ENCODE peak calls at places on chromosomes 7 and 10, in nine cellular contexts. F is B cell, P is HFF-Myc, B is breast epithelium, U is cardiac fibroblast, G is upper lobe of right lung, R is heart right ventricle, X is omental fat pad, W is left ventricle myocardium inferior. L is an unnamed sample.
A peak's percentile ranks its signal among the peaks of the same experiment; 100 is the strongest.

GRCh38 chr7:117274951-117275350 is 47.9 kb downstream of the WNT2 start:
- DNase-seq in F (no peak), P (no peak), B (no peak), U (no peak), G (no peak), R (no peak), X (no peak), W (no peak), L (no peak)

GRCh38 chr10:42650374-42650773 is 12.0 kb upstream of the ZNF33B start:
- DNase-seq in F (no peak), P (no peak), B (no peak), U (no peak), G (no peak), R (no peak), X (no peak), W (no peak), L (no peak)

GRCh38 chr7:18552311-18552916 is 56.9 kb downstream of the HDAC9 start:
- DNase-seq in F (no peak), P (no peak), B (no peak), U (no peak), G (no peak), R (no peak), X (no peak), W (no peak), L (no peak)

GRCh38 chr7:22361795-22362194 is 4.8 kb upstream of the RAPGEF5 start:
- DNase-seq in F (no peak), P (no peak), B (peak; percentile 82), U (peak; percentile 42), G (no peak), R (no peak), X (no peak), W (no peak), L (peak; percentile 3)

GRCh38 chr7:42454006-42454405 is 217.0 kb upstream of the GLI3 start:
- DNase-seq in F (no peak), P (peak; percentile 44), B (no peak), U (no peak), G (no peak), R (no peak), X (no peak), W (no peak), L (no peak)

GRCh38 chr7:100396421-100396982 is 23.2 kb downstream of the PILRA start:
- DNase-seq in F (peak; percentile 57), P (no peak), B (no peak), U (no peak), G (no peak), R (no peak), X (no peak), W (no peak), L (no peak)

GRCh38 chr10:124001391-124002260 is 91.8 kb downstream of the CHST15 start:
- DNase-seq in F (peak; percentile 6), P (no peak), B (peak; percentile 13), U (no peak), G (peak; percentile 67), R (no peak), X (no peak), W (no peak), L (no peak)

GRCh38 chr10:127338391-127339108 is 142.2 kb upstream of the INSYN2A start:
- DNase-seq in F (no peak), P (no peak), B (no peak), U (peak; percentile 6), G (no peak), R (no peak), X (no peak), W (no peak), L (peak; percentile 10)

GRCh38 chr7:145909956-145910611 is 206.5 kb upstream of the CNTNAP2 start:
- DNase-seq in F (peak; percentile 22), P (no peak), B (no peak), U (peak; percentile 80), G (no peak), R (no peak), X (no peak), W (no peak), L (no peak)

GRCh38 chr10:79378383-79378646 is 31.0 kb downstream of the PPIF start:
- DNase-seq in F (no peak), P (no peak), B (no peak), U (no peak), G (no peak), R (no peak), X (no peak), W (no peak), L (no peak)

GRCh38 chr10:54501919-54502318 is 299.1 kb downstream of the PCDH15 start:
- DNase-seq in F (no peak), P (no peak), B (no peak), U (no peak), G (no peak), R (no peak), X (no peak), W (no peak), L (no peak)

GRCh38 chr7:83936056-83936703 is 258.4 kb downstream of the SEMA3A start:
- DNase-seq in F (no peak), P (peak; percentile 69), B (peak; percentile 20), U (peak; percentile 82), G (no peak), R (no peak), X (peak; percentile 37), W (peak; percentile 18), L (peak; percentile 88)

GRCh38 chr10:62384057-62384446 is 9.9 kb downstream of the ZNF365 start:
- DNase-seq in F (no peak), P (peak; percentile 77), B (no peak), U (peak; percentile 86), G (no peak), R (no peak), X (no peak), W (no peak), L (peak; percentile 98)

DNA sequence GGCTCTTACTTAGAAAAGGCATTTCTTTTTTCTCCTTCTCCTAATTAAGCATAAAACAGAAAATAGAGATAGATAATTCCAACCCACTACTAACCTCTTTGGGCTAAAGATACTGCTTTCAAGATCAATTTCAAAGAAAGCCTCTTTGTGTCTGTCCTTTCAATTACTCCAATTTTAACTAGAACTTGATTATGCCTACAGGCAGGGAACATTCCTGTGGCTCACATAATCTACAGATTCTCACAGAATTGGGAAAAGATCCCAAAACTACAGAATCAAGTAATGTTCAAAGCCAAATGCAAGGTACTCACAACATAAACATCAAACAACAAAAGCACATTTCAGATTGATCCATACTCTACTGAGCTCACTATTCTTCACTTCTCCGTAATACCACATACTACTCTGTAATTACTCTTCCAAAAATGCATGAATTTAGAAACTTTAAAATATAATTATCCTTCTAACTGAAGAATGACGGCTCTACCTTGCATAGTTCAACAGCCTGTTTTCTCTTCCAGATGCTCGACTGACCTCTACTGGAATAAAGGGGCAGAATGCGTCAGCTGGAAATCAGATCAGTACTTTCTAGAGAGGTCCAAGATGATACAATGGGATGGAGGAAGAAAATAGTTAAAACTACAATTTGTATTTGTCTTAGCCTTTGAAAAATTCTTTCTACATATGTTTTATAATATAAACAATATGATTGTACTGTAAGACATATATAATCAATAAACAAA is 3.9 kb downstream of the MTERF1 start:
- DNase-seq in F (no peak), P (no peak), B (no peak), U (peak; percentile 45), G (no peak), R (no peak), X (no peak), W (no peak), L (peak; percentile 39)
- TF ChIP-seq CTCF in F (no peak), P (peak; percentile 32), B (no peak), U (peak; percentile 45), G (peak; percentile 32), R (peak; percentile 46), X (no peak), W (peak; percentile 48), L (peak; percentile 59)

GRCh38 chr10:18214692-18215563 is 74.7 kb downstream of the CACNB2 start:
- DNase-seq in F (no peak), P (peak; percentile 44), B (no peak), U (peak; percentile 79), G (no peak), R (no peak), X (peak; percentile 35), W (peak; percentile 21), L (peak; percentile 84)

GRCh38 chr10:18211862-18212261 is 71.6 kb downstream of the CACNB2 start:
- DNase-seq in F (no peak), P (no peak), B (no peak), U (no peak), G (no peak), R (no peak), X (no peak), W (no peak), L (no peak)

GRCh38 chr10:18217577-18217976 is 77.4 kb downstream of the CACNB2 start:
- DNase-seq in F (no peak), P (no peak), B (no peak), U (no peak), G (no peak), R (no peak), X (no peak), W (no peak), L (no peak)

GRCh38 chr10:18219096-18219495 is 78.9 kb downstream of the CACNB2 start:
- DNase-seq in F (no peak), P (no peak), B (no peak), U (peak; percentile 12), G (no peak), R (no peak), X (no peak), W (no peak), L (no peak)

GRCh38 chr10:18216482-18216881 is 76.3 kb downstream of the CACNB2 start:
- DNase-seq in F (no peak), P (no peak), B (no peak), U (peak; percentile 64), G (no peak), R (no peak), X (no peak), W (no peak), L (peak; percentile 28)
- TF ChIP-seq CTCF in F (no peak), P (peak; percentile 51), B (no peak), U (peak; percentile 55), G (peak; percentile 37), R (peak; percentile 40), X (no peak), W (peak; percentile 57), L (peak; percentile 80)

DNA sequence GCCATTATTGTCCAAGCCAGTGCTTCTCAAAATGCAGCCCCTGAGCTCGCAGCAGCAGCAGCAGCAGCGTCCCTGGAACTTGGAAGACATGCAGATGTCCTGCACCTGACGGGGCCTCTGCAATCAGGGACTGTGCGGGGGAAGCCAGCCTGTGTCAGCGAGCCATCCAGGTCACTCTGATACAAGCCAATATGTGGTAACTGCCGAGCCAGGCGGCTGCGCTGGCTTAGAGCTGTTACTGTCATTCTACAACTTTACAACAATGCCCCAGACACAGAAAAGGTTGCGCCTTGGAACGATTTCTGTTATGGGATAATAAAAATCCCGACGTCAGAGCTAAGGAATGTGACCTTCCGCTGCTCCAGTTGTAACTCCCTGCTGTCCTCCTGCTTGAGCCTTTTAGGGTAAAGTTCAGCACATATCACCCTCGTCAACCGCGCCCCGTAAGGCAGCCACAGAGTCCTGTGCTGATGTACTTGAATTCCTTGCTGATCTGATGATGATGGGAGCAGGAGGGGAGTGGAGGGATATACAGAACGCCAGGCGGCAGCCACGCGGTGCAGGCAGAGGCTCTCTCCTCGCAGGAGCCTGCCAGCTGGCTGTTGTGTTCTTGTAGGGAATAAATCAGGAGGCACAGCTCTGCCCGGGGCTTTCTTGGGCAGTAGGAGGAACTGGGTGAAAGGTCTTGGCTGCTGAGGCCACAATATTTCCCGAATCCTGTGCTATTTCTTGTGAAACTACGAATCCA is 20.0 kb upstream of the CRYGN start:
- DNase-seq in F (no peak), P (peak; percentile 82), B (peak; percentile 96), U (peak; percentile 81), G (peak; percentile 81), R (peak; percentile 71), X (peak; percentile 48), W (peak; percentile 77), L (peak; percentile 99)
- TF ChIP-seq CTCF in F (no peak), P (peak; percentile 22), B (no peak), U (peak; percentile 41), G (peak; percentile 30), R (peak; percentile 32), X (no peak), W (peak; percentile 42), L (peak; percentile 60)

GRCh38 chr7:51543801-51544553 is 227.4 kb upstream of the COBL start:
- DNase-seq in F (no peak), P (no peak), B (no peak), U (no peak), G (no peak), R (no peak), X (no peak), W (no peak), L (no peak)
- TF ChIP-seq CTCF in F (no peak), P (no peak), B (no peak), U (no peak), G (no peak), R (no peak), X (no peak), W (no peak), L (no peak)

L was measured in fibroblast of lung.